ENCODE peak calls at places on chromosome 17, in six cellular contexts. C, L, Y, W, M and E are unnamed samples.

GRCh38 chr17:14791221-14791620 is 473.9 kb downstream of the PMP22 start:
- DNase-seq in C (no peak), L (no peak), Y (no peak), W (no peak), M (no peak), E (no peak)

GRCh38 chr17:19461139-19461538 is 50.1 kb downstream of the RNF112 start:
- DNase-seq in C (no peak), L (no peak), Y (no peak), W (no peak), M (no peak), E (no peak)

GRCh38 chr17:13003454-13003851 is 14.4 kb downstream of the ELAC2 start:
- DNase-seq in C (no peak), L (no peak), Y (no peak), W (no peak), M (no peak), E (no peak)

GRCh38 chr17:3639981-3640596 is 3.5 kb downstream of the CTNS start:
- DNase-seq in C (no peak), L (peak), Y (no peak), W (peak), M (no peak), E (peak)

GRCh38 chr17:83170571-83171260 is 91.3 kb downstream of the METRNL start:
- DNase-seq in C (peak), L (no peak), Y (no peak), W (no peak), M (no peak), E (peak)

GRCh38 chr17:77803726-77804125 is 154.8 kb upstream of the TNRC6C start:
- DNase-seq in C (no peak), L (no peak), Y (no peak), W (no peak), M (no peak), E (no peak)

GRCh38 chr17:77842906-77843249 is 115.6 kb upstream of the TNRC6C start:
- DNase-seq in C (no peak), L (no peak), Y (no peak), W (no peak), M (no peak), E (no peak)

GRCh38 chr17:75475144-75475835 is 18.9 kb downstream of the TMEM94 start:
- DNase-seq in C (no peak), L (no peak), Y (no peak), W (no peak), M (no peak), E (no peak)

GRCh38 chr17:78338860-78339259 is 21.0 kb downstream of the SOCS3 start:
- DNase-seq in C (no peak), L (no peak), Y (no peak), W (no peak), M (no peak), E (peak)

DNA sequence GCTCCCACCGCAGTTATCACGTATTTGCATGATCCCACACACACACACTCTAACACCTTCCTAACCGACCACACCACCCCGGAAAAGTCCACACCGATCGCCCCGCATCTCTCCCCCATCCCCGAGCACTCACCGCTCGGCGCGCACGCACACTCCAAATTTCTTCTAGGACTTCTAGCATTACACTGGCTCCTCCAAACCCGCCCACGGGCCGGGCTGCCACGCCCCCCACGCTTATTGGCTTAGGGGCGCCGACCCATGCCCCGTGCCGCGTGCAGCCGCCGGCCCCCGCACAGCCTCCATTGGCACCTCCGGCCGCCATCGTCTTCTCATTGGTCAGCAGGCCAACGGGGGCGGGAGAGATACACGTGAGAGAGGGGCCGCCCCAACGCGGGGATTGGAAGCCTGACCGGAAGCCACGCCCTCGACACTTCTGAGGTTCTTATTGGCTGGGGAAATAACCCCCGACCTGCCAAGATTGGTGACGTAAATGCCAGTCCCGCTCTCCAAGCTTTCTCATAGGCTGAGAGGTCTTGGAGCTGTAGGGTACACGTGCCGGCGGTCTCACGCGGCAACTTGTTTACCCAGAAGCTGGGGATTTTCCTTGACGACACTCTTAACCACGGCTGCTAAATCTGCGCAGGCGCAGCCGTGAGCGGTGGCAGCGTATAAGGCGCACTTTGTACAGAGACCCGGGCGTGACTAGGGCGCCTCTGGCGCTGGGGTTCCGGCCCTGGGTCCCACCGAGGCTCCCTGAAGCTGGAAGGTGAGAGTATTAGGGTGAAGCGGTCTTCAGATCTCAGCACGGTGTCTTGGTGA is 4.2 kb upstream of the PER1 start:
- DNase-seq in C (peak), L (peak), Y (peak), W (peak), M (peak), E (peak)
- TF ChIP-seq CTCF in C (no peak), L (peak), Y (peak), W (no peak), M (no peak), E (no peak)

GRCh38 chr17:51050291-51051033 is 70.2 kb downstream of the SPAG9 start:
- DNase-seq in C (no peak), L (no peak), Y (no peak), W (no peak), M (no peak), E (peak)

GRCh38 chr17:51046527-51047384 is 73.9 kb downstream of the SPAG9 start:
- DNase-seq in C (no peak), L (peak), Y (peak), W (peak), M (peak), E (no peak)

GRCh38 chr17:51044964-51045363 is 75.7 kb downstream of the SPAG9 start:
- DNase-seq in C (no peak), L (no peak), Y (no peak), W (no peak), M (no peak), E (no peak)

GRCh38 chr17:51045616-51046526 is 74.8 kb downstream of the SPAG9 start:
- DNase-seq in C (no peak), L (no peak), Y (no peak), W (no peak), M (no peak), E (no peak)
- H3K4me3 ChIP-seq in C (no peak), L (no peak), Y (no peak), W (no peak), M (peak), E (no peak)

GRCh38 chr17:41678907-41679739 is 9.6 kb upstream of the EIF1 start:
- DNase-seq in C (peak), L (peak), Y (peak), W (no peak), M (no peak), E (peak)
- TF ChIP-seq CTCF in C (no peak), L (peak), Y (peak), W (no peak), M (no peak), E (peak)

DNA sequence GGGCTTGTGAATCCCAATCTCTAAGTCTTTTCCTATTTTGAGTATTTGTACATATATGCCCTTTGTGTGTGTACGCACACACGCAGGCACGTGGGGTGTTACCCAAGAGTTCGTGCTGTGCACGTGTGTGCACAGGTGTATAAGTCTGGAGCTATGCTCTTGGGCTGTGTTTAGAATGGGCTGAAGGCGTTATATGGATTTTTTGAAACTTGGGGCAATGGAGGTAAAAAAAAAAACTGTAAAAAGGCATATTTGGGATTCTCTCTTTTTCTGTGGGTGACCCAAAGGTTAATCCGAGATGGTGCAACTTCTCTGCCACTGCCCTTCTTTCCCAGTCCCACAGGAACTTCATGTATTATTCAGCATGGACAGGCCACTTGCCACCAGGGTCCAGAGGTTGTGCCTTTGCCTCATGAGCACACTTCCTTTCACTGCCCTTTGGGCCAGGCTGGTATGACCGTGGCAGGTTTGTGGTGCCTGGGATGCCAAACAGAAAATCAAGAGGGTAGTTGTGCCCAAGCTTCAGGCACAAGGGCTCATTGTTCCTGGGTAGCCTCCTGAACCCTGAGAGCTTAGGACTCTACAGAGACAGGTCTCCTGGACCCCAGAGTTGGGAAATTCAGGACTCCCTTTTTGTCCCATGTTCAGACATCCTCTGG is 1.6 kb downstream of the ABCC3 start:
- DNase-seq in C (no peak), L (no peak), Y (no peak), W (no peak), M (no peak), E (no peak)
- H3K4me3 ChIP-seq in C (no peak), L (no peak), Y (no peak), W (peak), M (no peak), E (no peak)

GRCh38 chr17:79915850-79916430 is 76.7 kb upstream of the CBX4 start:
- DNase-seq in C (peak), L (peak), Y (peak), W (no peak), M (no peak), E (peak)
- TF ChIP-seq CTCF in C (no peak), L (peak), Y (peak), W (no peak), M (no peak), E (peak)

GRCh38 chr17:31433091-31433790 is 41.8 kb downstream of the RAB11FIP4 start:
- DNase-seq in C (peak), L (no peak), Y (no peak), W (no peak), M (no peak), E (peak)
- H3K4me3 ChIP-seq in C (no peak), L (no peak), Y (no peak), W (no peak), M (no peak), E (no peak)

DNA sequence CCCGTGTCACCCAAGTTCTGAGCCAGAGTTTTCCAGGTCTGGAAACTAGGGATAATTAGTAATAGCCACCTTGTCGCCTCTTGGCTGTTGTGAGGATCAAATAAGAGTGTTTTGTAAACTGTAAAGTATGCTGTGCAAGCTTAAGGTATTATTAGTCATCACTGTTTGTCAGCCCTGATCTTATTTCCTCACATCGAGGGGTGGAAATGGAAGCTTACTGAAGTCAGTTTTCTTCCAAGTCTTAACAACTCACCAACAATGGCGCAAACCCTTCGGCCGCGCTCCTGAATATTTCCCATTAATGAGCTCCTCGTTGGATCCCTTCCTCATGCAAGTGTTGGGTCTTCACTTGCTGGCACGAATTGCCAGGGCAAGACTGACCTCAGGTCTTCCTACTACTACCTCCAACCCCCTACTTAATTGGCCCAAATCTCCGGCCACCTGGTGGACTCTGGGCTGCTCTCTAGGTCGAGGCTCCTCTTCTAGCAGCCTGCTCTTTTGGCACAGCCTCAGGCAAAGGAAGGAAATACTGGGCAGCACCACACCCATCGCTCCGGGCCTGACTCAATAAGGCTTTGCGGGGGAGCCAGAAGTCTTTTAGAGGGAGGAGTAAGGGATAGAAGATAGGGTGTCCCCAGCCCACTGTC is 874 bp upstream of the SLC35B1 start:
- DNase-seq in C (peak), L (peak), Y (no peak), W (no peak), M (peak), E (no peak)
- TF ChIP-seq CTCF in C (no peak), L (peak), Y (peak), W (no peak), M (no peak), E (no peak)

GRCh38 chr17:45034599-45034998 is 16.8 kb downstream of the DCAKD start:
- DNase-seq in C (no peak), L (no peak), Y (no peak), W (no peak), M (no peak), E (no peak)

GRCh38 chr17:45038771-45039634 is 12.4 kb downstream of the DCAKD start:
- DNase-seq in C (no peak), L (no peak), Y (no peak), W (no peak), M (peak), E (no peak)

GRCh38 chr17:45036696-45037095 is 14.7 kb downstream of the DCAKD start:
- DNase-seq in C (no peak), L (no peak), Y (no peak), W (no peak), M (no peak), E (no peak)

GRCh38 chr17:45032150-45032493 is 19.3 kb downstream of the DCAKD start:
- DNase-seq in C (no peak), L (no peak), Y (no peak), W (no peak), M (no peak), E (no peak)

GRCh38 chr17:45035848-45036247 is 15.6 kb downstream of the DCAKD start:
- DNase-seq in C (no peak), L (no peak), Y (no peak), W (no peak), M (no peak), E (no peak)
- H3K4me3 ChIP-seq in C (no peak), L (no peak), Y (no peak), W (no peak), M (no peak), E (no peak)

GRCh38 chr17:44084131-44084538 is 13.6 kb downstream of the G6PC3 start:
- DNase-seq in C (no peak), L (peak), Y (no peak), W (no peak), M (no peak), E (no peak)
- TF ChIP-seq CTCF in C (no peak), L (peak), Y (peak), W (no peak), M (no peak), E (peak)